ENCODE peak calls at places on chromosomes 1 and 21, in five cellular contexts. L, C, X, F and H are unnamed samples.
A peak's percentile ranks its signal among the peaks of the same experiment; 100 is the strongest.

GRCh38 chr1:34744851-34745250 is 10.0 kb upstream of the GJB5 start:
- DNase-seq in F (no peak), X (no peak), C (no peak), L (no peak), H (no peak)

GRCh38 chr1:44759077-44759476 is 16.3 kb upstream of the RPS8 start:
- DNase-seq in C (no peak), X (no peak), F (no peak), L (no peak), H (no peak)

GRCh38 chr1:66690666-66691381 is 61.4 kb upstream of the DYNLT5 start:
- DNase-seq in X (no peak), C (no peak), F (no peak), L (no peak), H (no peak)

GRCh38 chr1:235015291-235015990 is 113.2 kb downstream of the TOMM20 start:
- DNase-seq in L (no peak), X (no peak), C (no peak), F (no peak), H (no peak)

GRCh38 chr1:28553229-28553930 is 495 bp downstream of the TRNAU1AP start:
- DNase-seq in L (peak; percentile 58), F (peak; percentile 51), C (peak; percentile 40), X (no peak), H (no peak)

GRCh38 chr21:14981246-14981645 is 83.6 kb downstream of the NRIP1 start:
- DNase-seq in C (no peak), F (no peak), X (no peak), L (no peak), H (peak; percentile 50)

GRCh38 chr1:232558974-232559373 is 71.0 kb downstream of the SIPA1L2 start:
- DNase-seq in X (no peak), C (no peak), F (no peak), L (no peak), H (no peak)

GRCh38 chr1:147496571-147496970 is 44.7 kb upstream of the BCL9 start:
- DNase-seq in X (peak; percentile 33), F (peak; percentile 37), C (peak; percentile 49), L (peak; percentile 63), H (peak; percentile 56)

GRCh38 chr1:27539901-27540861 is 50.2 kb upstream of the WASF2 start:
- DNase-seq in F (peak; percentile 75), X (no peak), L (peak; percentile 98), C (no peak), H (no peak)

GRCh38 chr1:208158640-208159541 is 85.3 kb downstream of the PLXNA2 start:
- DNase-seq in C (peak; percentile 43), L (no peak), X (no peak), F (no peak), H (no peak)

GRCh38 chr1:17141441-17142197 is 22.4 kb upstream of the PADI2 start:
- DNase-seq in F (no peak), L (no peak), C (no peak), X (no peak), H (no peak)
- H3K4me3 ChIP-seq in F (no peak overlapping the region), L (no peak overlapping the region), C (no peak overlapping the region), X (no peak overlapping the region), H (no peak overlapping the region)

GRCh38 chr1:239952348-239953307 is 139.1 kb upstream of the FMN2 start:
- DNase-seq in C (no peak), X (no peak), L (peak; percentile 62), F (no peak), H (no peak)
- TF ChIP-seq CTCF in C (peak; percentile 38), X (no peak), L (peak; percentile 76), F (peak; percentile 31), H (peak; percentile 35)

DNA sequence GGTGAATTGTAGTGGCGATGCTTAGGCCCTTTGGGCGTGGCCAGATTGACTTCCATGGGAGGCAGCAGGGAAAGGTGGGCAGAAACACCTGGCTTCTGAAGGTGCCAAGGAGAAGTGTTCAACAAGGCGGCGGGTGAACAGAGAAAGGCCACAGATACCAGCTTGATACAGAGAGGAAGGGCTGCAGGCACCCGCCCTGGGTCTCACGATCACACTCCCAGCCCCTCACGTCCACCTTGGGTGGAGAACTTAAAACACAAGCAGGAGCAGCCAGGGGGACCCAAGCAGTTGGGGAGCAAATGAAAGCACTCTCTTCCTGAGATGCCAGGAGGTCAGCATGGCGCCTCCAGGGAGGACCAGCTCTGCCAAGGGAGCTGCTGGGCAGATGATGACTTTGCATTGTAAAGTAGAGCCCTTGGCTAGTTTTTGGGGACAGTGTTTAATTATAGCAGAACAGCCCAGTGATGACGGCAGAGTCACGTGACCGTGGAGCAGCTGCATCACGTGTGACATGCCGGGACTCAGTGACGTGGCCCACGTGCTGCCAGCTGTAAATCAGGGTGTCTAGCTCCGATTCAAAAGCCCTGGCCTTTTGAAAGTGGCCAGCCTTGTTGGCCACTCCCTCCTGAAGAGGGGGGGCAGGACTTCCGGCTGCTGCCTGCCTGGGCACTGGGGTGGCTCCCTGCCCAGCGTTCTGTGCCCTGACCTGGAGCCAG is 19.0 kb downstream of the SLC37A1 start:
- DNase-seq in F (peak; percentile 12), X (peak; percentile 54), L (no peak), C (peak; percentile 51), H (no peak)
- H3K4me3 ChIP-seq in F (no peak overlapping the region), X (no peak overlapping the region), L (no peak overlapping the region), C (no peak overlapping the region), H (no peak overlapping the region)

DNA sequence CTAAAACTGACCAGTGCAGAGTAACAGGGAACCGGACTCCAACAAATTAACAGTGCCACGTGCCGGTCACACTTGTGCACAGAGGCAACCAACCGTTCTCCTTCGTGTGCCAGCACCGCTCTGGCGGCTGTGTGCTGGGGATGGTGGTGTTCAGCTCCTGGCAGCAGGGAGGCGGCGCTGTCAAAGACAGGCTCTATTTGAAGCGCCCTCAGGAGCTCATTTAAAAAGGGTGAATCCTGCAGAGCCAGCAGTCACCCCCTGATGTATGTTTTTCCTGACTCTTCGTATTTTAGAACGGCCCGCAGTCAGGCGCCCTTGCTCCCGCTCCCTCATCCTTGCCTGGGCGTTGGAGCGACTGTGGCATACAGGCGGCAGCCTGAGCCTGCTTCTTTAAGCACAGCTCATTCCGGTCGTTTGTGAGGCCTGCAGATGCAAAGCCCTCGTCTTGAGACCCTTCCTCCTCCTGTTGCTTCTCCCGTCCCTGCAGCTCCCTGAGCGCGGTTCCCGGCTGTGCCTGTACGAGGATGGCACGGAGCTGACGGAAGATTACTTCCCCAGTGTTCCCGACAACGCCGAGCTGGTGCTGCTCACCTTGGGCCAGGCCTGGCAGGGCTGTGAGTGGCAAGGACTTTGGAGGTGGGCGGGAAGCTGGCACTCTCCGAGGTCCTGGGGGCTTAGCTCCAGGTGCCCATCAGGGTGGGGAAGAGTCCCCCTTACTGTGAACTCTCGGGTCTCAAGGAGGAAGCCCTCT is 1.1 kb downstream of the DFFB start:
- DNase-seq in L (peak; percentile 51), C (peak; percentile 55), X (no peak), F (peak; percentile 36), H (peak; percentile 21)
- TF ChIP-seq CTCF in L (peak; percentile 50), C (no peak), X (no peak), F (peak; percentile 19), H (peak; percentile 20)

DNA sequence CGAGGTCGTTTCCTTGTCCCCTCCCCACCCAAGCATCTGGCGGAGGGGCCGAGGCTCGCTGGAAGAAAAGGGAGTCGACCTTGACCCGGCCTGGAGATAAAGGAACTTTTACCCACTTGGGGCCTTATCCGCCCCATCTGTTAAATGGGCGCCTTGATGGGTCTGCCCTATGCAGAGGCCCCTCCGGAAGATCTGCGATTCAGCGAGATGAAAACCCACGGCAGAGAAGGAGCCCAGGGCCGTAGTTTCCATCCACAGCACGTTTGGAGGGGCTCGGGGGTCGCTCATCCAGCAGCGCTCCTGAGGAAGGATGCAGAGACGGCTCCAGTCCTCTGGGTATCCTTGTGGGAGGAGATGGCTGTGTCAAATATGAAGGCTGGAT is 518 bp downstream of the NCMAP start:
- DNase-seq in F (no peak), C (no peak), L (no peak), X (no peak), H (no peak)
- H3K4me3 ChIP-seq in F (no peak overlapping the region), C (peak overlapping the region; percentile 31), L (peak overlapping the region; percentile 63), X (peak overlapping the region; percentile 18), H (no peak overlapping the region)

GRCh38 chr21:17903929-17904639 is 84.9 kb upstream of the C21orf91 start:
- DNase-seq in X (no peak), L (no peak), F (no peak), C (no peak), H (no peak)

GRCh38 chr21:17900990-17901385 is 81.8 kb upstream of the C21orf91 start:
- DNase-seq in L (no peak), F (no peak), C (no peak), X (no peak), H (no peak)

GRCh38 chr21:17901458-17902092 is 82.4 kb upstream of the C21orf91 start:
- DNase-seq in C (no peak), X (no peak), F (peak; percentile 10), L (peak; percentile 61), H (no peak)

GRCh38 chr21:17900281-17900989 is 81.3 kb upstream of the C21orf91 start:
- DNase-seq in X (no peak), L (no peak), F (no peak), C (no peak), H (no peak)

DNA sequence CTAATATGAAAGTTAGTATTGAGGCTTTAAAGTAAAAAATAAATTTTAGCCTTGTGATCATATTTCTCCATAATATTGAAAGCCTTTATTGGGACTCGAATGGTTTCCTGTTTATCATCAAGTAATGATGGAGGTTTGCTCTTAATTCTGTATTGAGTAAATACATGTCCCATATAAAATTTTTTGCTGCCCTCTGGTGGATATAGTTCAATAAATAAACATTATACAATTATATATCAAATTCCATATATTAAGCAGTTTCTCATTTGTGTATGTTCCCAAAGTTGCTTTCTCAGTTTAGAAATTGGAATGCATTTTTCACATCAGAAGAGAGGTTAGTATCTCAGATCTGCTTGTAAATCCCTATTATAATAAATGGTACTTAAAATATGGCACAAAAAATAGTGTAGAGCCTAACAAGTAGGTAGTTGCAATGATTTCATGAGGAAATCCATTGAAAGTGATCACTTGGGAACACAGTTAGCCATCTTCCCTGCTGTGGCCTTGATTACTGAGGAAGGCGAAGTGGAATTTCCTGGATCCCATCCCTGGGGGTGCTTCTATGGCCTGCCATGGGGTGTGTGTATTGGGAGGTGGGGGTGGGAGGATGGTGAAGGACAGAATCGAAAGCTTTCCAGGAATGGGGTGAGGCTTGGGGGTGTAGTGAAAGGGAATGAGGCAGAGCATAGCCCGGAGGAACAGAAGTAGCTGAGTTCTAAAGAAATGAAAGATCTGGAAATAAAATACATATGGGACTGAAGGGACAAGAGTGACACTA is 84.1 kb upstream of the C21orf91 start:
- DNase-seq in C (no peak), X (no peak), L (peak; percentile 73), F (peak; percentile 49), H (peak; percentile 8)
- TF ChIP-seq CTCF in C (peak; percentile 40), X (peak; percentile 10), L (peak; percentile 49), F (peak; percentile 46), H (peak; percentile 18)

DNA sequence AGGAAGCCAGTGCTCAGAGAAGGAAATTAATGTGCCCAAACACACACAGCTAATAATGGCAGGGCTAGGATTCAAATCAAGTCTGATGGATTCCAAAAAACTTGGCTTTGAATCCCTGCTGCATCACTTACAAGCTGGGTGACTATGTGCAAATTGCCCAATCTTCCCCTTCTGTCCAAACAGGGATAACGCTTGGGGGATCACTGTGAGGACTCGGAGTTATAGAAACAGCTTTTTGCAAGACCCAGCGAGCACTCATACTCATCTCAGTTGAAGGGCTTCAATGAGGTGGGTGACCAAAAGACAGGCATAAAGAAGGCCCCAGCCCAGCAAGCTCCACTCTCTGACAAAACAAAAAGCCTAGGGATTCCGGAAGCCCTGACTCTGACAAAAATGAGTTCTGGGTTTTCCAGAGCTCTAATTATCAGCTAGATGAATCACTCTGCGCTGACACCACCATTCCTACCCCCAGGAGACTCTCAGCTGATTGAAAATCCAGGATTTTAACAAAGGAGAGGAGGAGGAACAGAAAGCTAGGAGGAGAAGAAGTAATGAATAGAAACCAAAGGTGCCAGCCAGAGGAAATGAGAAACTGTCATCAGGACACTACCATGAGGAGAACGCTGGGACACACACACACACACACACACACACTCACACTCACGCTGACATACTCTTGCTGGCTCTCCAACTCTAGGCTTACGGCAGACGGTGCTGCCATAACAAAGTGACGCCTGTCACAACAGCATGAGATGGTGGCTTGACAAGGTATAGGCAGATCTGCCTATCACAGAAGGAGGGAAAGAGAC is 1.6 kb upstream of the STK40 start:
- DNase-seq in F (peak; percentile 76), X (no peak), L (no peak), C (no peak), H (no peak)
- H3K4me3 ChIP-seq in F (no peak overlapping the region), X (no peak overlapping the region), L (peak overlapping the region; percentile 75), C (peak overlapping the region; percentile 30), H (peak overlapping the region; percentile 59)

GRCh38 chr1:116270316-116271057 is 102.6 kb upstream of the ATP1A1 start:
- DNase-seq in L (no peak), F (no peak), X (no peak), C (no peak), H (no peak)
- TF ChIP-seq CTCF in L (no peak), F (no peak), X (no peak), C (no peak), H (no peak)